ENCODE peak calls at places on chromosomes 3 and 15, in four cellular contexts. O is HepG2, B is GM12878, G is K562. N is an unnamed sample.

GRCh38 chr3:73933585-73933984 is 308.8 kb upstream of the PDZRN3 start:
- DNase-seq in B (no peak), O (no peak), G (no peak), N (no peak)

GRCh38 chr3:12557472-12558105 is 702 bp downstream of the MKRN2 start:
- DNase-seq in B (no peak), G (peak), O (peak), N (no peak)

GRCh38 chr3:128794067-128794768 is 68.2 kb downstream of the RAB7A start:
- DNase-seq in G (peak), B (no peak), O (no peak), N (no peak)

GRCh38 chr3:48267782-48268181 is 26.9 kb downstream of the ZNF589 start:
- DNase-seq in G (no peak), B (no peak), O (no peak), N (no peak)

GRCh38 chr15:56619881-56620280 is 113.4 kb downstream of the ZNF280D start:
- DNase-seq in G (no peak), O (no peak), B (no peak), N (no peak)

GRCh38 chr3:162285252-162285651 is 788.6 kb downstream of the OTOL1 start:
- DNase-seq in G (no peak), O (no peak), B (no peak), N (no peak)

GRCh38 chr3:195075941-195076875 is 194.8 kb downstream of the XXYLT1 start:
- DNase-seq in O (no peak), G (no peak), B (no peak), N (no peak)

GRCh38 chr3:193660698-193661400 is 67.8 kb downstream of the OPA1 start:
- DNase-seq in G (peak), O (no peak), B (no peak), N (no peak)

GRCh38 chr3:122520861-122521260 is 6.1 kb upstream of the KPNA1 start:
- DNase-seq in B (no peak), O (peak), G (no peak), N (no peak)

GRCh38 chr3:80384811-80385210 is 617.0 kb upstream of the ROBO1 start:
- DNase-seq in B (no peak), O (no peak), G (no peak), N (no peak)

GRCh38 chr3:25854214-25854613 is 64.3 kb downstream of the OXSM start:
- DNase-seq in O (no peak), G (no peak), B (no peak), N (no peak)

GRCh38 chr3:141796436-141797166 is 33.4 kb downstream of the GRK7 start:
- DNase-seq in G (no peak), O (no peak), B (peak), N (no peak)

GRCh38 chr3:136929984-136930671 is 27.7 kb upstream of the IL20RB start:
- DNase-seq in G (no peak), O (no peak), B (no peak), N (no peak)

GRCh38 chr3:143002727-143003126 is 1.4 kb downstream of the U2SURP start:
- DNase-seq in B (no peak), G (no peak), O (no peak), N (no peak)

GRCh38 chr3:129626744-129627349 is 20.4 kb upstream of the PLXND1 start:
- DNase-seq in O (peak), G (peak), B (no peak), N (no peak)

GRCh38 chr15:78347586-78348543 is 7.7 kb downstream of the CRABP1 start:
- DNase-seq in O (no peak), G (no peak), B (no peak), N (no peak)

GRCh38 chr3:156339491-156339890 is 215.4 kb downstream of the SSR3 start:
- DNase-seq in B (no peak), O (no peak), G (no peak), N (no peak)

GRCh38 chr15:70906842-70907241 is 14.2 kb downstream of the LRRC49 start:
- DNase-seq in G (no peak), O (no peak), B (no peak), N (no peak)

GRCh38 chr15:65939901-65940617 is 70.8 kb downstream of the RAB11A start:
- DNase-seq in O (no peak), B (no peak), G (no peak), N (no peak)
- TF ChIP-seq TARDBP in O (no peak), B (no peak), G (no peak), N (no peak)

GRCh38 chr3:157785071-157785826 is 282.0 kb upstream of the VEPH1 start:
- DNase-seq in O (peak), B (no peak), G (peak), N (peak)
- TF ChIP-seq FOXM1 in O (no peak), B (no peak), G (no peak), N (no peak)

GRCh38 chr3:59052803-59053411 is 3.1 kb upstream of the CFAP20DC start:
- DNase-seq in G (no peak), B (no peak), O (peak), N (peak)

DNA sequence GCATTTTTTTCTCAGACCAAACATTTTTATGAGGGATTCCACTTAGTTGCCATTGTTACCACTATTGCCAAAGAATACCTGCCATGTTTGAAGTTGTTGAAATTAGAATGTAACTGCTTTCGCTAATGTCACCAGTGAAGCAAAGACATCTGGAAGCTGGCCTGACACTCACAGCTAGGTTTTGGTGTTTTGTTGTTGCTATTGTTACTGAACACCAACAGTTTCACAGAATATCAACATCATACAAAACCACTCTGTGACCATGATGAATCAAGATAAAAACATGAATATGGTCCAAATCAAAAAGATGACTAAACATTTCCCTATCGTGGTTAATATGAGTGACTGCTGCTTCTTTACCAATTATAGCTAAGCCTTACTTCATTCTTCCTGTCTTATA is 6.9 kb upstream of the CFAP20DC start:
- DNase-seq in G (no peak), B (no peak), O (no peak), N (no peak)
- TF ChIP-seq TARDBP in G (no peak), B (no peak), O (no peak), N (no peak)

GRCh38 chr3:106824856-106825255 is 552.4 kb upstream of the CCDC54 start:
- DNase-seq in O (peak), B (no peak), G (no peak), N (peak)
- TF ChIP-seq FOXM1 in O (no peak), B (no peak), G (no peak), N (no peak)

GRCh38 chr15:52137432-52138357 is 25.1 kb upstream of the BCL2L10 start:
- DNase-seq in B (no peak), O (peak), G (peak), N (no peak)

GRCh38 chr15:52132066-52132465 is 19.5 kb upstream of the BCL2L10 start:
- DNase-seq in O (no peak), B (no peak), G (no peak), N (no peak)

GRCh38 chr15:52136471-52136993 is 24.0 kb upstream of the BCL2L10 start:
- DNase-seq in G (no peak), O (no peak), B (no peak), N (no peak)

GRCh38 chr15:52133510-52134220 is 21.1 kb upstream of the BCL2L10 start:
- DNase-seq in B (no peak), G (no peak), O (no peak), N (no peak)

DNA sequence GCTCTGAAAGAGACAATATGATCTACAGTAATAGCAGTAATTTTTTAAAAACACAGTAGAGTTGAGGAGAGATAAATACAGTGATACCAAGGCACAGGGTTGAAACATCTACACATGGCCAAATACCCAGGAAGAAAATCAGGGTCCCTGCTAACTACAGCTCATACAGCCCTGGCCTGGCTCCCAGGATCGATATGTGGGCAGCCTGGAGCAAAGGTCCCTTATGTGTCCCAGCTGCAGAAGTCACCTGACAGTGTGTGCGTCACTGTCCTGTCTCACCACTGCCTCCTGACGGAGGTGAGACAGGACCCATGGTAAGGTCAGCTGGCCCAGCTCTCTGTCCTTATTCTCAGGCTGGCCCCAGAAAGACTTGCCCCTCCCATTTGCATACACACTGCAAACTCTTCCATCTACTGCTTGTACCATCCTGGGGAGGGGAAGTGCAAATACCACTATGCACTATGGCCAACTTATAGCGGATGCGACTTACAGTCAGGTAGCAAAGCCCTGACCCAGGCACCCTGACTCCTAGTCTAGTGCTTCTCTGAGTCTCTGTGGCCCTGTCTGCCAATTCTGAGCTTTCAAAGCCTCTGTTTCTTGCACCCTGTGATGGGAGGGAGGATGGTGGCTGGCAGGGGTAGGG is 22.0 kb upstream of the BCL2L10 start:
- DNase-seq in B (no peak), G (no peak), O (peak), N (no peak)
- TF ChIP-seq TARDBP in B (no peak), G (no peak), O (peak), N (no peak)

GRCh38 chr3:104631254-104631653 is 735.5 kb upstream of the ALCAM start:
- DNase-seq in B (no peak), O (no peak), G (no peak), N (no peak)

GRCh38 chr3:104632521-104632920 is 734.2 kb upstream of the ALCAM start:
- DNase-seq in B (no peak), O (no peak), G (no peak), N (no peak)

GRCh38 chr3:104632947-104633346 is 733.8 kb upstream of the ALCAM start:
- DNase-seq in G (no peak), B (no peak), O (no peak), N (no peak)

GRCh38 chr3:104629038-104629437 is 737.7 kb upstream of the ALCAM start:
- DNase-seq in O (no peak), G (no peak), B (no peak), N (no peak)

GRCh38 chr3:104628185-104628789 is 738.4 kb upstream of the ALCAM start:
- DNase-seq in G (peak), O (peak), B (no peak), N (peak)
- TF ChIP-seq FOXM1 in G (no peak), O (no peak), B (no peak), N (no peak)

DNA sequence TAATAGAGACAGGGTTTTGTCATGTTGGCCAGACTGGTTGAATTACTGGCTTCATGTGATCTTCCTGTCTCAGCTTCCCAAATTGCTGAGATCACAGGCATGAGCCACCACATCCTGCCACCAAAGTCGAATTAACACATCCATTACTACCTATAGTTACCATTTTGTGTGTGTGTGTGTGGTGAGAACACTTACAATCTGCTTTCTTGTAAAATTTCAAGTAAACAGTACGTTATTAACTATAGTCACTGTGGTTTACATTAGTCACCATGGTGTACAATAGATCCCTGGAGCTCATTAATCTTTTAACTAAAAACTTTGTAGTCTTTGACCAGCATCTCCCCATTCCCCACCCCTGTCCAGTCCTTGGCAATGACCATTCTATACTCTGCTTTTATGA is 270.0 kb downstream of the NAALADL2 start:
- DNase-seq in B (no peak), G (no peak), O (no peak), N (no peak)
- TF ChIP-seq TARDBP in B (no peak), G (no peak), O (no peak), N (no peak)

GRCh38 chr3:123778525-123778924 is 105.6 kb downstream of the MYLK start:
- DNase-seq in G (no peak), O (no peak), B (no peak), N (no peak)
- TF ChIP-seq FOXM1 in G (no peak), O (no peak), B (no peak), N (no peak)